ENCODE peak calls at places on chromosomes 16 and 17, in seven cellular contexts. H is fibroblast of lung, C is Karpas-422, E is GM23248, T is colonic mucosa, L is astrocyte, P is mesendoderm. F is an unnamed sample.

GRCh38 chr16:67277999-67278772 is 1.1 kb upstream of the PLEKHG4 start:
- DNase-seq in H (peak), C (no peak), E (peak), T (peak), L (peak), P (no peak), F (no peak)

GRCh38 chr17:72461757-72462156 is 340.9 kb downstream of the SOX9 start:
- DNase-seq in H (no peak), C (no peak), E (no peak), T (no peak), L (no peak), P (no peak), F (no peak)

GRCh38 chr17:32341857-32342602 is at the start of gene C17orf75:
- DNase-seq in H (peak), C (peak), E (peak), T (peak), L (peak), P (peak), F (peak)

GRCh38 chr16:83842291-83842690 is 34.5 kb downstream of the HSBP1 start:
- DNase-seq in H (no peak), C (peak), E (no peak), T (no peak), L (no peak), P (peak), F (no peak)

GRCh38 chr17:40625311-40625710 is 22.3 kb downstream of the SMARCE1 start:
- DNase-seq in H (no peak), C (no peak), E (no peak), T (no peak), L (no peak), P (no peak), F (no peak)

GRCh38 chr17:5931611-5932010 is 138.6 kb upstream of the WSCD1 start:
- DNase-seq in H (no peak), C (no peak), E (no peak), T (peak), L (no peak), P (no peak), F (no peak)

GRCh38 chr17:21678451-21679081 is 13.8 kb upstream of the KCNJ18 start:
- DNase-seq in H (no peak), C (peak), E (no peak), T (no peak), L (no peak), P (no peak), F (peak)

GRCh38 chr16:4519274-4520058 is 19.1 kb downstream of the CDIP1 start:
- DNase-seq in H (no peak), C (no peak), E (no peak), T (no peak), L (no peak), P (no peak), F (no peak)

GRCh38 chr17:56540791-56541190 is 52.7 kb upstream of the NOG start:
- DNase-seq in H (no peak), C (no peak), E (no peak), T (no peak), L (no peak), P (peak), F (no peak)

GRCh38 chr17:77312786-77313599 is 172.2 kb downstream of the SEC14L1 start:
- DNase-seq in H (peak), C (no peak), E (peak), T (peak), L (peak), P (no peak), F (no peak)

GRCh38 chr17:59627770-59628171 is 8.1 kb downstream of the CLTC start:
- DNase-seq in H (no peak), C (no peak), E (no peak), T (no peak), L (no peak), P (no peak), F (no peak)

GRCh38 chr16:54286330-54287017 is at the start of gene IRX3:
- DNase-seq in H (peak), C (no peak), E (peak), T (no peak), L (peak), P (peak), F (no peak)

GRCh38 chr17:11340798-11341197 is 99.8 kb downstream of the SHISA6 start:
- DNase-seq in H (no peak), C (no peak), E (no peak), T (no peak), L (no peak), P (no peak), F (no peak)

GRCh38 chr16:19722269-19722952 is 4.3 kb downstream of the IQCK start:
- DNase-seq in H (no peak), C (no peak), E (no peak), T (no peak), L (no peak), P (peak), F (peak)

GRCh38 chr16:3459401-3460090 is 16.1 kb downstream of the NAA60 start:
- DNase-seq in H (no peak), C (no peak), E (peak), T (no peak), L (peak), P (peak), F (peak)

GRCh38 chr16:46607529-46607928 is 13.7 kb downstream of the SHCBP1 start:
- DNase-seq in H (peak), C (peak), E (peak), T (no peak), L (peak), P (peak), F (peak)

GRCh38 chr16:3728424-3729160 is 11.3 kb upstream of the TRAP1 start:
- DNase-seq in H (no peak), C (no peak), E (no peak), T (no peak), L (no peak), P (no peak), F (no peak)

GRCh38 chr17:66191607-66192377 is at the start of gene CEP112:
- DNase-seq in H (peak), C (peak), E (peak), T (peak), L (peak), P (peak), F (peak)

GRCh38 chr16:75262800-75263127 is 11.3 kb upstream of the BCAR1 start:
- DNase-seq in H (no peak), C (no peak), E (no peak), T (no peak), L (no peak), P (no peak), F (no peak)

GRCh38 chr16:75263291-75263962 is 12.0 kb upstream of the BCAR1 start:
- DNase-seq in H (no peak), C (no peak), E (peak), T (no peak), L (no peak), P (no peak), F (no peak)

GRCh38 chr16:75264531-75264998 is 13.1 kb upstream of the BCAR1 start:
- DNase-seq in H (peak), C (no peak), E (peak), T (no peak), L (no peak), P (no peak), F (no peak)

GRCh38 chr16:75264999-75265910 is 13.8 kb upstream of the BCAR1 start:
- DNase-seq in H (no peak), C (no peak), E (peak), T (peak), L (no peak), P (no peak), F (peak)

DNA sequence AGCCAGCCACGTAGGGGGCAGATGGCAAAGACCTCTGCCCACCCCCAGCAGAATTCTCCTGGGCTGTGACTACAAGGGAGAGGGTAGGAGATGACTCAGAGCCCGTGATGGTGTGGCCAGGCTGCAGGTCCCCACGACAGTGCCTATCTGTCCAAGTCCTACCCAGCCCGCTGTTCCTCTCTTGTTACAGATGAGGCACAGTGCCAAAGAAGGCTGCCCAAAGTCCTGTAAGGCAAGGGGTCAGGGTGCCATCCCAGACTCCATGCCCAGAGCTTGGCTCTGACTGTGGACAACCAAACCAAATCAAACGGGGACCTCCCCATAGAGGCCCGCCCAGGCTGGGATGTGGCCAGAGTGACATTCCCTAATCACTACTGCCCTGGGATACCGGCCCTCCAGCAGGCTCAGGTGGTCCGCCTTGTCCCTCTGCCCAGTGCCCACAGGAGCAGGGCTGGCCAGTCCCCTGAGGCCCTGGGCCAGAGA is 12.6 kb upstream of the BCAR1 start:
- DNase-seq in H (no peak), C (no peak), E (peak), T (no peak), L (no peak), P (no peak), F (no peak)
- H3K9ac ChIP-seq in H (peak), C (no peak), E (peak), T (peak), L (peak), P (peak), F (peak)

GRCh38 chr17:17836818-17837379 is at the start of gene SREBF1:
- DNase-seq in H (peak), C (peak), E (peak), T (peak), L (no peak), P (peak), F (peak)
- H3K9ac ChIP-seq in H (peak), C (peak), E (peak), T (peak), L (peak), P (peak), F (peak)

GRCh38 chr17:1606352-1606985 is 22.2 kb downstream of the SLC43A2 start:
- DNase-seq in H (no peak), C (no peak), E (no peak), T (no peak), L (no peak), P (no peak), F (no peak)
- H3K9ac ChIP-seq in H (no peak), C (no peak), E (no peak), T (no peak), L (no peak), P (no peak), F (peak)

GRCh38 chr17:29614345-29615047 is 8.2 kb downstream of the CORO6 start:
- DNase-seq in H (no peak), C (no peak), E (no peak), T (no peak), L (no peak), P (no peak), F (no peak)

GRCh38 chr17:29617125-29617480 is 5.6 kb downstream of the CORO6 start:
- DNase-seq in H (peak), C (peak), E (peak), T (peak), L (peak), P (peak), F (peak)

GRCh38 chr17:29615048-29615385 is 7.7 kb downstream of the CORO6 start:
- DNase-seq in H (peak), C (peak), E (peak), T (peak), L (no peak), P (no peak), F (peak)

GRCh38 chr17:29616300-29617048 is 6.2 kb downstream of the CORO6 start:
- DNase-seq in H (no peak), C (no peak), E (no peak), T (no peak), L (no peak), P (no peak), F (no peak)

GRCh38 chr17:29615492-29616299 is 7.0 kb downstream of the CORO6 start:
- DNase-seq in H (peak), C (peak), E (peak), T (peak), L (peak), P (peak), F (peak)
- H3K9ac ChIP-seq in H (no peak), C (peak), E (peak), T (peak), L (peak), P (peak), F (no peak)

GRCh38 chr16:72537684-72538083 is 365.7 kb upstream of the PMFBP1 start:
- DNase-seq in H (peak), C (no peak), E (peak), T (no peak), L (peak), P (no peak), F (no peak)

GRCh38 chr16:72542103-72542502 is 370.1 kb upstream of the PMFBP1 start:
- DNase-seq in H (no peak), C (no peak), E (no peak), T (no peak), L (no peak), P (no peak), F (no peak)

GRCh38 chr16:72532896-72533295 is 360.9 kb upstream of the PMFBP1 start:
- DNase-seq in H (peak), C (no peak), E (no peak), T (no peak), L (peak), P (peak), F (no peak)

DNA sequence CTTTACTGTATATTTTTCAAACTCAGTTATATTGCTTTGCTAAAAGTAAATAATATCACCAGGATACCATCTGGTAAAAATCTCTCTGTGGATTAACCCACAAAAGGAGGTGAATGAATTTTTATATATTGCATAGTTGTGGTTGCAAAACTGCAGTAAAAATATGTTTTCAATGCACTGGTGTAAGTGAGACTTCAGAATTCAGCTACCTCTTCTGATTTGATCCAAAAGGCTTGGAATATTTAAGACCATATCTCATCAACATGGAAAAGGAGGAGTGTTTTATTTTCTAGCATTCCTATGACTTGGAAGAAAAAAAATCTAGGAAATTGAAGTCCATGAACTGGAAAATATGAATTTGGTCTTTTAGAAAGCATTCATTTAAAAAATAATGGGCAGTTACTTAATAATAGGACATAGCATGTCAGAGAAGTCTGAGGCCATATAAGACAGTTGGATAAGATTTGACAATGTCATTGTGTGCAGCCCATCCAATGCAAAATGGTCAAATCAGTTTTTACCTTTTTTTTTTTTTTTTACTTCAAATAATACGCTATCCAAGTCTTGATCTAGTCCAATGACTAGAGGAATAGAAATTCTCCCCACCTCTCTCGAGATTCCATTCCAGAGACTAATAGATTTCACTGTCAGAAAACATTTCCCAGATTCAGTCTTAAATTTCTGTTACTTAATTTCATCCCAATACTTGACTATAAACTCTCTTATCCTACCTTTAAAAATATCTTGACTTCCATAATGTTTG is 364.9 kb upstream of the PMFBP1 start:
- DNase-seq in H (peak), C (no peak), E (peak), T (no peak), L (peak), P (no peak), F (no peak)
- H3K9ac ChIP-seq in H (no peak), C (no peak), E (no peak), T (no peak), L (no peak), P (no peak), F (no peak)

GRCh38 chr16:17282247-17282646 is 188.5 kb downstream of the XYLT1 start:
- DNase-seq in H (no peak), C (peak), E (no peak), T (no peak), L (no peak), P (no peak), F (no peak)
- H3K9ac ChIP-seq in H (no peak), C (no peak), E (no peak), T (no peak), L (no peak), P (no peak), F (no peak)

GRCh38 chr17:8020251-8020650 is 17.8 kb downstream of the GUCY2D start:
- DNase-seq in H (no peak), C (no peak), E (no peak), T (no peak), L (no peak), P (no peak), F (no peak)

GRCh38 chr17:8018436-8018835 is 16.0 kb downstream of the GUCY2D start:
- DNase-seq in H (no peak), C (no peak), E (no peak), T (no peak), L (no peak), P (no peak), F (no peak)

GRCh38 chr17:8020776-8021564 is 17.9 kb upstream of the ALOX15B start:
- DNase-seq in H (no peak), C (no peak), E (no peak), T (no peak), L (no peak), P (no peak), F (no peak)

GRCh38 chr17:8019665-8020064 is 17.2 kb downstream of the GUCY2D start:
- DNase-seq in H (no peak), C (no peak), E (peak), T (no peak), L (peak), P (no peak), F (no peak)

DNA sequence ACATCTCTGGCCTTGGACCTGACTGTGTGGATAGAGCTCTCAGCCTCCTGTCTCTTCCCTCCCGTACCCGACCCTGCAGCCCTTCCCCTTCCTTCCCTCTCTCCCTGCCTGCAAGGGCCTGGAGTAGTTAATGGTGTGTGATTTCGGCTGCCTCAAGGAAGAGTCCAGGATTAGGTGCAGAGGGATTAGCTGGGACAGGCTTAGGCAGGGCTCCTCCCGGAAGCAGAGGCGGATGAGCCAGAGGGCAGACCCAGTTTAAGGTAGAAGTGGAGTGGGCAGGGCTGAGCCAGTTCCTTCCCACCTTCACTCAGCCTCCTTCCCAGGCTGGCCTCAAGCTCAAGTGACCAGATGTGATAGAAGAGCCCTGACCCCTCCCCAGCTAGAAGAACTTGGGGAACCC is 16.7 kb downstream of the GUCY2D start:
- DNase-seq in H (no peak), C (no peak), E (no peak), T (no peak), L (no peak), P (peak), F (no peak)
- H3K9ac ChIP-seq in H (no peak), C (no peak), E (peak), T (no peak), L (no peak), P (no peak), F (no peak)

GRCh38 chr16:8952281-8952751 is 11.4 kb downstream of the USP7 start:
- DNase-seq in H (no peak), C (no peak), E (no peak), T (no peak), L (no peak), P (no peak), F (no peak)

GRCh38 chr16:8955828-8956227 is 7.9 kb downstream of the USP7 start:
- DNase-seq in H (no peak), C (no peak), E (peak), T (no peak), L (no peak), P (peak), F (no peak)

GRCh38 chr16:8951447-8952280 is 12.0 kb downstream of the USP7 start:
- DNase-seq in H (no peak), C (peak), E (no peak), T (no peak), L (no peak), P (no peak), F (no peak)

GRCh38 chr16:8950580-8951077 is 13.1 kb downstream of the USP7 start:
- DNase-seq in H (peak), C (no peak), E (peak), T (no peak), L (peak), P (peak), F (no peak)

DNA sequence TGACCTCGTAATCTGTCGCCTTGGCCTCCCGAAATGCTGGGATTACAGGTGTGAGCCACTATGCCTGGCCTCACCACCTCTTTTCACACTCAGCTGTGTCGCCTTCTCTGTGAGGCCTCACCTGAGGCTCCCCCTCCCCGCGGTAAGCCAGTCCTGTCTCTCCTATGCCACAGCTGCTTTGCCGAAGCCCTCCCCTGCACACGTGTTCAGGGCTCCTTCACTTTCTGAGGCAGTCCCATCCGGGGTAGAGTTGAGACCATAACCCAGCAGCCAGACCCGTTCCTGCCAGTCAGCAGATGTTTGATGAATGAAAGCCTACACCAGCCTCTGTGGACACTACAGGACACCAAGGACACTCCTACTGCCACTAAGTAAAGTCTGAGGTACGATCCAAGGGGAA is 10.6 kb downstream of the USP7 start:
- DNase-seq in H (no peak), C (no peak), E (no peak), T (no peak), L (no peak), P (no peak), F (no peak)
- H3K9ac ChIP-seq in H (no peak), C (no peak), E (no peak), T (no peak), L (no peak), P (no peak), F (no peak)